ENCODE peak calls at places on chromosomes 4 and X, in nine cellular contexts. V is ascending aorta, U is body of pancreas, R is neuronal stem cell, F is coronary artery, T is NT2/D1, A is AG04449, X is fibroblast of lung, B is bronchial epithelial cell. Q is an unnamed sample.

GRCh38 chr4:48445704-48446103 is 37.4 kb upstream of the SLC10A4 start:
- DNase-seq in V (no peak), U (no peak), R (no peak), F (no peak), T (no peak), A (no peak), X (peak), B (peak), Q (no peak)

GRCh38 chr4:75514949-75515612 is 808 bp downstream of the THAP6 start:
- DNase-seq in V (no peak), U (no peak), R (no peak), F (no peak), T (no peak), A (no peak), X (no peak), B (no peak), Q (no peak)

GRCh38 chrX:24294619-24295018 is 19.2 kb downstream of the SUPT20HL2 start:
- DNase-seq in V (no peak), U (no peak), R (no peak), F (no peak), T (no peak), A (no peak), X (no peak), B (no peak), Q (no peak)

GRCh38 chrX:68432648-68433047 is 647 bp downstream of the OPHN1 start:
- DNase-seq in V (no peak), U (no peak), R (no peak), F (no peak), T (no peak), A (no peak), X (peak), B (no peak), Q (peak)

GRCh38 chr4:118356731-118357130 is 3.9 kb upstream of the PRSS12 start:
- DNase-seq in V (no peak), U (no peak), R (no peak), F (no peak), T (no peak), A (no peak), X (peak), B (peak), Q (no peak)

GRCh38 chrX:74248889-74249288 is 55.1 kb upstream of the ZCCHC13 start:
- DNase-seq in V (no peak), U (no peak), R (no peak), F (no peak), T (peak), A (no peak), X (peak), B (no peak), Q (peak)

GRCh38 chr4:99811850-99812249 is 4.8 kb upstream of the DAPP1 start:
- DNase-seq in V (no peak), U (peak), R (no peak), F (no peak), T (no peak), A (no peak), X (peak), B (peak), Q (no peak)

GRCh38 chrX:39258331-39258730 is 457.1 kb downstream of the MID1IP1 start:
- DNase-seq in V (no peak), U (no peak), R (no peak), F (no peak), T (no peak), A (no peak), X (no peak), B (no peak), Q (peak)

GRCh38 chr4:38174811-38175210 is 214.6 kb downstream of the PTTG2 start:
- DNase-seq in V (no peak), U (peak), R (no peak), F (no peak), T (no peak), A (no peak), X (peak), B (no peak), Q (no peak)

GRCh38 chrX:27863813-27864212 is 56.0 kb downstream of the MAGEB10 start:
- DNase-seq in V (no peak), U (no peak), R (no peak), F (no peak), T (no peak), A (no peak), X (no peak), B (no peak), Q (peak)

GRCh38 chr4:99507762-99508161 is 3.1 kb upstream of the C4orf17 start:
- DNase-seq in V (no peak), U (no peak), R (no peak), F (no peak), T (no peak), A (no peak), X (no peak), B (peak), Q (no peak)

GRCh38 chr4:10655968-10656367 is 28.6 kb downstream of the CLNK start:
- DNase-seq in V (no peak), U (no peak), R (no peak), F (no peak), T (no peak), A (no peak), X (peak), B (peak), Q (no peak)

GRCh38 chr4:15805583-15806517 is 27.7 kb downstream of the CD38 start:
- DNase-seq in V (no peak), U (peak), R (peak), F (no peak), T (peak), A (peak), X (peak), B (peak), Q (peak)

GRCh38 chr4:114563536-114564315 is 34.9 kb upstream of the UGT8 start:
- DNase-seq in V (no peak), U (no peak), R (no peak), F (no peak), T (no peak), A (no peak), X (no peak), B (peak), Q (peak)

GRCh38 chr4:661856-662761 is 12.0 kb downstream of the ATP5ME start:
- DNase-seq in V (no peak), U (no peak), R (no peak), F (no peak), T (no peak), A (no peak), X (no peak), B (no peak), Q (peak)

GRCh38 chr4:3311095-3311372 is 18.2 kb downstream of the RGS12 start:
- DNase-seq in V (no peak), U (no peak), R (no peak), F (peak), T (no peak), A (no peak), X (no peak), B (no peak), Q (no peak)

GRCh38 chr4:53852343-53852742 is 212.1 kb downstream of the CHIC2 start:
- DNase-seq in V (no peak), U (no peak), R (no peak), F (no peak), T (no peak), A (peak), X (peak), B (no peak), Q (no peak)

GRCh38 chr4:19807505-19807904 is 444.2 kb upstream of the SLIT2 start:
- DNase-seq in V (no peak), U (no peak), R (no peak), F (no peak), T (no peak), A (peak), X (peak), B (peak), Q (no peak)

GRCh38 chr4:80037864-80038263 is 35.2 kb downstream of the ANTXR2 start:
- DNase-seq in V (no peak), U (no peak), R (no peak), F (no peak), T (no peak), A (no peak), X (no peak), B (no peak), Q (no peak)

GRCh38 chrX:37896491-37896890 is 49.1 kb upstream of the DYNLT3 start:
- DNase-seq in V (no peak), U (no peak), R (no peak), F (no peak), T (no peak), A (no peak), X (no peak), B (no peak), Q (no peak)

GRCh38 chr4:4355302-4355701 is 31.6 kb upstream of the NSG1 start:
- DNase-seq in V (no peak), U (no peak), R (no peak), F (no peak), T (no peak), A (no peak), X (no peak), B (no peak), Q (no peak)

GRCh38 chr4:17030543-17030942 is 132.1 kb upstream of the LDB2 start:
- DNase-seq in V (no peak), U (no peak), R (no peak), F (no peak), T (no peak), A (peak), X (peak), B (peak), Q (no peak)

DNA sequence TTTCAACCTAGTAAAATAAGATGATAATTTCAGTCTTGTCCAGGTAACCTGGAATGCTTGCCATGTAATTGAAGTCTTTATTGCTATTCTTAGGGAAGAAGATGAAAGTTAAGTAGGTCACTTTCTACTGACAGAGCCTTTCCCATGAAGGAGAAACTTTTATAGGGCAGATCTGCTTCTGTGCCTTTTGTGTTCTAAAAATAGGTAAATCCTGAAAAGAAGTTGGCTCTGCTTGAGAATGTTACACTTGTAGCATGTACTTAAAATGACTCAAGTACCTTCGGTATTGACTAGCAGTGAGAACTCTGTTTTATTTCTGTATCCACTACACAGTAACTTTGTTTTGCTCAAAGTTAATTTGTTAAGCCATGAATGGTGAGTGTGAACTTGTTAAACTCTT is 52.8 kb downstream of the SEPTIN11 start:
- DNase-seq in V (no peak), U (no peak), R (no peak), F (no peak), T (no peak), A (no peak), X (peak), B (peak), Q (no peak)
- H3K4me3 ChIP-seq in V (no peak), U (no peak), R (no peak), F (peak), T (no peak), A (no peak), X (no peak), B (no peak), Q (no peak)

GRCh38 chr4:41155194-41155830 is 59.0 kb downstream of the APBB2 start:
- DNase-seq in V (no peak), U (no peak), R (no peak), F (no peak), T (no peak), A (no peak), X (peak), B (no peak), Q (no peak)
- H3K4me3 ChIP-seq in V (peak), U (no peak), R (no peak), F (peak), T (no peak), A (no peak), X (no peak), B (no peak), Q (no peak)

GRCh38 chr4:22661443-22661842 is 31.3 kb upstream of the GBA3 start:
- DNase-seq in V (no peak), U (no peak), R (no peak), F (no peak), T (no peak), A (no peak), X (no peak), B (peak), Q (no peak)
- H3K4me3 ChIP-seq in V (no peak), U (no peak), R (no peak), F (no peak), T (no peak), A (no peak), X (no peak), B (no peak), Q (no peak)

DNA sequence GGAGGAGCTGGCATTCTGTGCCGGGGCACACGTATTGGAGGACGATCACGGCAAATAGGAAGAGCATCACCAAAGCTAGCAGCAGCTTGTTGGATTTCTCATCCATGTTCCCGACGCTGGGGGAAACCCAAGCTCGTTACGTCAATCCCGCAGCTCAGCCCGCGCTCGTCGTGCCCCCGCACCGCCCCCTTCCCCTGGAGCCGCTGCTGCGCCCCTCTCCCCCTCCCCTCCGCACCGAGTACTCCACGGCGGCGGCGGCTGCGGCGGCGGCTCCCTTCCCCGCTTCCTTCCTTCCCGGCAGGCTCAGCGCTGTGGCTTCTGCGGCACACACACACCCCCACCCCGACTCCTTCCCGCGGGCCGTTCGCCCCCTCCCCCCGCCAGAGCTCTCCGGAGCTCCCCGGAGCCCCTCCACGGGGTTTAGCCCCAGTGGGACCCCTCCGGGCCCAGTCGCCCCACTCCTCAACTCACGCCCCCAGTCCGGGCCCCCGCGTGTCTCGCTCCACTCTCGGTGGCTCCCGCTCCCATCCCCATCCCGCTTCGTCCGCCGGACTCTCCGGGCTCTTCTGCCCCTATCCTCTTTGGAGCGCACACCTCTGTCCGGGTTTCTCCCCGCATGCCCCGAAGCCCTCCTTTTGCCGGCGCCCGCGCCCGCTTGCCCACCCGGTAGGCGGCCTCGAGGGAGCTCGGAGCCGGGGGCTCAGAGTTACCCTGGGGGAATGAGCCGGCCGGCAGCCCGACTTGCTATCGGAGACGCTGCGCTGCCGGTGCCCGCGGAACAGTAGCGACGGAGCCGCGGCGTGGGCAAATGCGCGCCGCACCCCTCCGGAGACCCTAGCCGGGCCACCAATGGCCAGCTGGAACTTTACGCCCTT is 981 bp downstream of the HS6ST2 start:
- DNase-seq in V (no peak), U (no peak), R (peak), F (no peak), T (no peak), A (no peak), X (no peak), B (peak), Q (peak)
- H3K4me3 ChIP-seq in V (peak), U (peak), R (peak), F (peak), T (peak), A (no peak), X (peak), B (peak), Q (peak)

DNA sequence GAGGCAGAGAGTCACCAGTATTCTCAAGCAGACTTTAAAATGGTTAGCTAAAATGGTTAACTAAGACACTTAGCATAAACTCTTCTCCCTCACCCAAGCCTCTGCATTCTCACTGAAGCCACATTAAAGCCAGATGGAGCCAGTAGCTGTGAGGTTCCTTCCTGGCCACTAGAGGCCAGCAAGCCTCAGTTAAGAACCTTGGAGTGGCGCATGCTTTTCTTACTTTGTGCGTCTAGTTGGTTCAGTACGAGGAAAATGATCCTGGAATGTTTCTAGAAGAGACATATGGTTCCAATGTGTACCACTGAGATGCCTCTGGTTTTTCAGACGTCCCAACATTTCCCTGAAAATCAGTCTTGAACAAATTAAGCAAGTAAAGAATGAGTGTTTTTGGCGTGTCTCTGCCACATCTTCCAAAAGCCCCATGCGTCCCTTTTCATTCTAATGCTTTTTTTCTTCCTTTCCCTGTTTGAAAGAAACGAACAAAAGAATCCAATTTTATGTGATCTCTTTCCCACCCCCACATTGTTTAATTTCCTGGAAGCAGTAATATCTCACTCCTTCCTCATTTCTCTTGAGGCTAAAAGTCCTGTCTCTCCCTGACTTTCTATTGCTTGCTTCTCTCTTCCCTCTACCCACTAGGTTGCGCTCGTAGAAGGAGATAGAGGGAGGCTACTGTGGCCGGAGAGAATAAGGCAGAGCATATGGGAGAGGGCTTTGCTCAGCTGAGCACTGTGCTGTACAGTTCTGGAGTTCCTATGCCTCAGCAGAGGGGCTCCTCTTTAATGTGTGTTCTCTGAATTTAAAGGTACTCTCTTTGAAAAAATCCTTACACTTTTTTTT is 82.9 kb upstream of the TAB3 start:
- DNase-seq in V (no peak), U (peak), R (peak), F (no peak), T (peak), A (no peak), X (peak), B (peak), Q (peak)
- H3K4me3 ChIP-seq in V (peak), U (no peak), R (no peak), F (peak), T (no peak), A (peak), X (peak), B (no peak), Q (peak)

GRCh38 chr4:121764702-121765367 is at the start of gene SMIM43:
- DNase-seq in V (no peak), U (no peak), R (peak), F (no peak), T (peak), A (no peak), X (no peak), B (no peak), Q (peak)

GRCh38 chr4:121765941-121766538 is 1.1 kb upstream of the SMIM43 start:
- DNase-seq in V (no peak), U (no peak), R (no peak), F (no peak), T (no peak), A (no peak), X (no peak), B (no peak), Q (peak)

GRCh38 chr4:121760205-121760604 is 4.8 kb downstream of the SMIM43 start:
- DNase-seq in V (no peak), U (no peak), R (no peak), F (no peak), T (no peak), A (no peak), X (no peak), B (no peak), Q (no peak)

GRCh38 chr4:121765368-121765705 is 373 bp upstream of the SMIM43 start:
- DNase-seq in V (no peak), U (no peak), R (no peak), F (no peak), T (no peak), A (no peak), X (no peak), B (no peak), Q (no peak)

GRCh38 chr4:121764303-121764701 is 662 bp downstream of the SMIM43 start:
- DNase-seq in V (no peak), U (no peak), R (no peak), F (no peak), T (no peak), A (no peak), X (no peak), B (no peak), Q (no peak)
- H3K4me3 ChIP-seq in V (peak), U (no peak), R (peak), F (peak), T (peak), A (peak), X (peak), B (peak), Q (peak)

GRCh38 chrX:119685225-119686066 is 7.5 kb downstream of the SEPTIN6 start:
- DNase-seq in V (peak), U (peak), R (no peak), F (no peak), T (no peak), A (no peak), X (no peak), B (no peak), Q (no peak)

GRCh38 chrX:119687661-119688413 is 5.1 kb downstream of the SEPTIN6 start:
- DNase-seq in V (no peak), U (no peak), R (no peak), F (no peak), T (no peak), A (no peak), X (no peak), B (no peak), Q (no peak)

GRCh38 chrX:119688856-119689455 is 4.0 kb downstream of the SEPTIN6 start:
- DNase-seq in V (no peak), U (no peak), R (no peak), F (no peak), T (no peak), A (no peak), X (no peak), B (no peak), Q (no peak)

GRCh38 chrX:119684916-119685224 is 8.1 kb downstream of the SEPTIN6 start:
- DNase-seq in V (no peak), U (no peak), R (no peak), F (no peak), T (no peak), A (no peak), X (no peak), B (no peak), Q (no peak)

DNA sequence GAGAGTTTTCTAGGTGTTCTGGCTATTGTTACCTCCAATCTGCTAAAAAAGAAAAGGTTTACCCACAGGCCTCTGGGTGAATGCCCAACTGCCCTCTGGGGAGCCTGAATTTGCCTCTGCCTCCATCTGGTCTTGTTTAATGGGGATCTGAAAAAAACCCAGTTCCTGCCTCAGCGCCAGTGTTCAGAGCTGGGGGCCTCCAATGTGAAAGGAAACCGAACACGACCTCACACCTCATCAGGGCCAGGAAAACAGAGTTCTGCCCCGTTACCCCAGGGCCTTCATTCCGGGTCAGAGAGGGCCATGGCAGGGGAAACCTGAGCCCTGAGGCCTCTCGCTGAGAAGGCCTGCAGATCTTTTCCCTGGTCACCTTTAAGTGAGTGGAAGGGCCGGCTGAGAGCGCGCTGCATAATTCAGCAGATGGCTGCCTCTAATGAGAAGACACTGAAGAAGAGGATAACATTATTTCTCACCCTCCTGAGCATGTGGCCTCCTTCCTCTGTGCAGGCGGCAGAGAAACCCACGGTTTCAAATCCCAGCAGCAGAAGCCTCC is 6.8 kb downstream of the SEPTIN6 start:
- DNase-seq in V (no peak), U (no peak), R (no peak), F (no peak), T (no peak), A (no peak), X (peak), B (no peak), Q (no peak)
- H3K4me3 ChIP-seq in V (no peak), U (no peak), R (no peak), F (peak), T (no peak), A (no peak), X (no peak), B (no peak), Q (no peak)

GRCh38 chrX:57906790-57907189 is 3.5 kb downstream of the ZXDA start:
- DNase-seq in V (no peak), U (no peak), R (no peak), F (no peak), T (no peak), A (peak), X (peak), B (no peak), Q (no peak)

GRCh38 chrX:57900961-57901360 is 9.3 kb downstream of the ZXDA start:
- DNase-seq in V (no peak), U (no peak), R (no peak), F (no peak), T (no peak), A (no peak), X (peak), B (no peak), Q (no peak)

GRCh38 chrX:57904481-57904880 is 5.8 kb downstream of the ZXDA start:
- DNase-seq in V (no peak), U (no peak), R (no peak), F (no peak), T (no peak), A (no peak), X (no peak), B (no peak), Q (no peak)

GRCh38 chrX:57902633-57903032 is 7.6 kb downstream of the ZXDA start:
- DNase-seq in V (no peak), U (no peak), R (no peak), F (no peak), T (no peak), A (no peak), X (no peak), B (no peak), Q (no peak)

GRCh38 chrX:57905141-57905540 is 5.1 kb downstream of the ZXDA start:
- DNase-seq in V (no peak), U (no peak), R (no peak), F (no peak), T (no peak), A (no peak), X (peak), B (no peak), Q (no peak)
- H3K4me3 ChIP-seq in V (peak), U (no peak), R (no peak), F (peak), T (no peak), A (no peak), X (peak), B (no peak), Q (no peak)

Q was measured in H7.